ENCODE peak calls at places on chromosomes 4 and X, in seven cellular contexts. X is CD8-positive, alpha-beta memory T cell; D is ovary; Q is Jurkat, Clone E6-1; B is OCI-LY7; T is HuH-7.5; Z is COLO829. H is an unnamed sample.
A peak's percentile ranks its signal among the peaks of the same experiment; 100 is the strongest.

GRCh38 chr4:107094332-107094731 is 58.2 kb upstream of the DKK2 start:
- DNase-seq in D (no peak), Z (peak; percentile 39), Q (peak; percentile 42), X (no peak), B (no peak), T (no peak), H (peak; percentile 84)

GRCh38 chr4:56821394-56822263 is at the start of gene SPINK2:
- DNase-seq in B (peak; percentile 75), X (peak; percentile 54), D (no peak), T (peak; percentile 37), Z (peak; percentile 36), Q (peak; percentile 45), H (peak; percentile 76)

GRCh38 chr4:61201562-61202099 is 1.5 kb downstream of the ADGRL3 start:
- DNase-seq in B (no peak), Z (no peak), D (no peak), T (peak; percentile 28), X (no peak), Q (no peak), H (no peak)

GRCh38 chr4:6177587-6178197 is 22.7 kb downstream of the JAKMIP1 start:
- DNase-seq in Q (peak; percentile 87), B (peak; percentile 78), D (no peak), T (no peak), Z (no peak), X (peak; percentile 55), H (no peak)

GRCh38 chrX:71671043-71671829 is 3.9 kb downstream of the LOC101059915 start:
- DNase-seq in T (no peak), B (no peak), Q (peak; percentile 63), D (no peak), X (no peak), Z (no peak), H (no peak)

GRCh38 chr4:182291597-182291996 is 48.4 kb downstream of the TENM3 start:
- DNase-seq in X (no peak), Q (no peak), B (no peak), T (no peak), Z (no peak), D (no peak), H (no peak)

GRCh38 chr4:185421366-185422124 is 4.2 kb downstream of the UFSP2 start:
- DNase-seq in X (no peak), D (no peak), Z (no peak), Q (no peak), T (no peak), B (no peak), H (no peak)

GRCh38 chr4:23033796-23034195 is 341.1 kb downstream of the GBA3 start:
- DNase-seq in T (no peak), Q (no peak), B (no peak), Z (no peak), D (no peak), X (no peak), H (no peak)

GRCh38 chr4:168666531-168666930 is 169.7 kb downstream of the PALLD start:
- DNase-seq in B (no peak), Z (peak; percentile 60), D (no peak), T (no peak), Q (no peak), X (no peak), H (no peak)

GRCh38 chr4:139728840-139729239 is 63.2 kb downstream of the MGST2 start:
- DNase-seq in Z (no peak), X (no peak), Q (no peak), B (no peak), D (no peak), T (no peak), H (no peak)

GRCh38 chr4:152360045-152360410 is 175.9 kb downstream of the FBXW7 start:
- DNase-seq in T (no peak), Z (peak; percentile 57), X (no peak), Q (no peak), B (no peak), D (no peak), H (no peak)

GRCh38 chr4:73450398-73451004 is 14.5 kb downstream of the AFP start:
- DNase-seq in Z (peak; percentile 10), T (no peak), X (no peak), D (peak; percentile 38), B (no peak), Q (no peak), H (no peak)

GRCh38 chr4:56255820-56256219 is 131.5 kb downstream of the AASDH start:
- DNase-seq in D (no peak), T (no peak), Z (no peak), Q (no peak), B (no peak), X (no peak), H (no peak)

GRCh38 chr4:11293866-11294265 is 134.8 kb downstream of the HS3ST1 start:
- DNase-seq in Q (no peak), D (no peak), X (no peak), T (no peak), B (no peak), Z (no peak), H (no peak)

GRCh38 chrX:118355225-118355920 is 9.5 kb downstream of the WDR44 start:
- DNase-seq in Q (no peak), T (no peak), D (no peak), X (no peak), B (no peak), Z (no peak), H (no peak)

GRCh38 chrX:65813245-65813644 is 145.8 kb downstream of the MSN start:
- DNase-seq in D (no peak), T (no peak), B (no peak), Z (no peak), X (no peak), Q (no peak), H (no peak)

GRCh38 chr4:2728221-2728620 is 27.9 kb downstream of the TNIP2 start:
- DNase-seq in D (no peak), Z (no peak), B (no peak), T (no peak), Q (no peak), X (no peak), H (no peak)

GRCh38 chr4:116357758-116358157 is 727.6 kb downstream of the TRAM1L1 start:
- DNase-seq in D (no peak), Z (no peak), Q (peak; percentile 42), B (peak; percentile 52), T (no peak), X (no peak), H (no peak)

GRCh38 chrX:122641136-122641535 is 542.9 kb upstream of the GRIA3 start:
- DNase-seq in B (no peak), Q (no peak), Z (no peak), X (no peak), T (no peak), D (no peak), H (no peak)

GRCh38 chr4:27779827-27780226 is 919.2 kb downstream of the STIM2 start:
- DNase-seq in T (no peak), Z (no peak), D (no peak), Q (no peak), B (no peak), X (no peak), H (no peak)

GRCh38 chr4:2935762-2936743 is 27.2 kb downstream of the NOP14 start:
- DNase-seq in Q (no peak), Z (no peak), B (peak; percentile 26), T (no peak), D (no peak), X (peak; percentile 66), H (no peak)

GRCh38 chr4:14667624-14668295 is 334.5 kb upstream of the CPEB2 start:
- DNase-seq in Z (no peak), B (no peak), D (no peak), Q (no peak), X (no peak), T (no peak), H (no peak)

GRCh38 chrX:10939384-10939783 is 171.7 kb upstream of the HCCS start:
- DNase-seq in D (no peak), T (no peak), X (no peak), B (no peak), Q (no peak), Z (no peak), H (no peak)

GRCh38 chr4:99144070-99144469 is at the start of gene ADH4:
- DNase-seq in Z (no peak), D (no peak), B (no peak), Q (no peak), T (no peak), X (no peak), H (no peak)

GRCh38 chr4:40325406-40326019 is 9.6 kb upstream of the CHRNA9 start:
- DNase-seq in Z (peak; percentile 35), Q (peak; percentile 88), B (peak; percentile 85), X (peak; percentile 38), T (peak; percentile 46), D (peak; percentile 29), H (peak; percentile 87)

GRCh38 chrX:18721683-18722499 is 14.4 kb downstream of the PPEF1 start:
- DNase-seq in X (no peak), Z (no peak), D (no peak), T (no peak), B (no peak), Q (no peak), H (no peak)

GRCh38 chr4:83128235-83128929 is 13.9 kb upstream of the PLAC8 start:
- DNase-seq in B (no peak), Q (no peak), X (no peak), T (no peak), D (no peak), Z (no peak), H (peak; percentile 37)

H was measured in Kasumi-1.